ENCODE peak calls at places on chromosomes 16 and 17, in five cellular contexts. One of them, this sample, is unnamed.

GRCh38 chr17:66952681-66953638 is 11.5 kb upstream of the CACNG4 start:
- DNase-seq in IMR-90: no peak
- DNase-seq in ELR: no peak
- DNase-seq in stimulated activated CD4-positive, alpha-beta T cell treated with anti-CD3 and anti-CD28 coated beads, Interleukin-1b, Interleukin-23, amount 100 ng/mL, for 1 hour: no peak
- DNase-seq in GM06990: no peak
- DNase-seq in this sample: no peak

GRCh38 chr17:61904094-61904710 is 23.6 kb downstream of the INTS2 start:
- DNase-seq in IMR-90: no peak
- DNase-seq in ELR: no peak
- DNase-seq in stimulated activated CD4-positive, alpha-beta T cell treated with anti-CD3 and anti-CD28 coated beads, Interleukin-1b, Interleukin-23, amount 100 ng/mL, for 1 hour: no peak
- DNase-seq in GM06990: peak; percentile 12
- DNase-seq in this sample: no peak

GRCh38 chr17:74296548-74296936 is 22.5 kb downstream of the DNAI2 start:
- DNase-seq in IMR-90: peak; percentile 38
- DNase-seq in ELR: peak; percentile 36
- DNase-seq in stimulated activated CD4-positive, alpha-beta T cell treated with anti-CD3 and anti-CD28 coated beads, Interleukin-1b, Interleukin-23, amount 100 ng/mL, for 1 hour: no peak
- DNase-seq in GM06990: no peak
- DNase-seq in this sample: peak; percentile 56

GRCh38 chr16:80060470-80060869 is 459.9 kb upstream of the MAF start:
- DNase-seq in IMR-90: no peak
- DNase-seq in ELR: no peak
- DNase-seq in stimulated activated CD4-positive, alpha-beta T cell treated with anti-CD3 and anti-CD28 coated beads, Interleukin-1b, Interleukin-23, amount 100 ng/mL, for 1 hour: no peak
- DNase-seq in GM06990: no peak
- DNase-seq in this sample: no peak

GRCh38 chr17:39618252-39618913 is 8.4 kb upstream of the PPP1R1B start:
- DNase-seq in IMR-90: no peak
- DNase-seq in ELR: peak; percentile 31
- DNase-seq in stimulated activated CD4-positive, alpha-beta T cell treated with anti-CD3 and anti-CD28 coated beads, Interleukin-1b, Interleukin-23, amount 100 ng/mL, for 1 hour: no peak
- DNase-seq in GM06990: no peak
- DNase-seq in this sample: peak; percentile 17

GRCh38 chr17:1108560-1108809 is 71.3 kb downstream of the ABR start:
- DNase-seq in IMR-90: no peak
- DNase-seq in ELR: peak; percentile 33
- DNase-seq in stimulated activated CD4-positive, alpha-beta T cell treated with anti-CD3 and anti-CD28 coated beads, Interleukin-1b, Interleukin-23, amount 100 ng/mL, for 1 hour: no peak
- DNase-seq in GM06990: no peak
- DNase-seq in this sample: no peak

GRCh38 chr16:57589374-57589773 is 39.1 kb upstream of the ADGRG1 start:
- DNase-seq in IMR-90: no peak
- DNase-seq in ELR: no peak
- DNase-seq in stimulated activated CD4-positive, alpha-beta T cell treated with anti-CD3 and anti-CD28 coated beads, Interleukin-1b, Interleukin-23, amount 100 ng/mL, for 1 hour: no peak
- DNase-seq in GM06990: no peak
- DNase-seq in this sample: no peak

GRCh38 chr17:29078183-29079045 is 35.5 kb downstream of the PIPOX start:
- DNase-seq in IMR-90: peak; percentile 15
- DNase-seq in ELR: no peak
- DNase-seq in stimulated activated CD4-positive, alpha-beta T cell treated with anti-CD3 and anti-CD28 coated beads, Interleukin-1b, Interleukin-23, amount 100 ng/mL, for 1 hour: no peak
- DNase-seq in GM06990: no peak
- DNase-seq in this sample: no peak

GRCh38 chr16:10009691-10010090 is 172.5 kb downstream of the GRIN2A start:
- DNase-seq in IMR-90: no peak
- DNase-seq in ELR: no peak
- DNase-seq in stimulated activated CD4-positive, alpha-beta T cell treated with anti-CD3 and anti-CD28 coated beads, Interleukin-1b, Interleukin-23, amount 100 ng/mL, for 1 hour: no peak
- DNase-seq in GM06990: no peak
- DNase-seq in this sample: no peak

GRCh38 chr17:82793974-82794620 is 42.2 kb downstream of the TBCD start:
- DNase-seq in IMR-90: no peak
- DNase-seq in ELR: no peak
- DNase-seq in stimulated activated CD4-positive, alpha-beta T cell treated with anti-CD3 and anti-CD28 coated beads, Interleukin-1b, Interleukin-23, amount 100 ng/mL, for 1 hour: no peak
- DNase-seq in GM06990: no peak
- DNase-seq in this sample: peak; percentile 25

GRCh38 chr17:41367426-41368075 is 2.1 kb downstream of the KRT33B start:
- DNase-seq in IMR-90: peak; percentile 69
- DNase-seq in ELR: peak; percentile 79
- DNase-seq in stimulated activated CD4-positive, alpha-beta T cell treated with anti-CD3 and anti-CD28 coated beads, Interleukin-1b, Interleukin-23, amount 100 ng/mL, for 1 hour: no peak
- DNase-seq in GM06990: no peak
- DNase-seq in this sample: peak; percentile 34

GRCh38 chr17:17783121-17783824 is 53.5 kb downstream of the SREBF1 start:
- DNase-seq in IMR-90: no peak
- DNase-seq in ELR: peak; percentile 49
- DNase-seq in stimulated activated CD4-positive, alpha-beta T cell treated with anti-CD3 and anti-CD28 coated beads, Interleukin-1b, Interleukin-23, amount 100 ng/mL, for 1 hour: no peak
- DNase-seq in GM06990: peak; percentile 82
- DNase-seq in this sample: peak; percentile 48

GRCh38 chr17:50117202-50118040 is 12.5 kb downstream of the SAMD14 start:
- DNase-seq in IMR-90: peak; percentile 35
- DNase-seq in ELR: peak; percentile 71
- DNase-seq in stimulated activated CD4-positive, alpha-beta T cell treated with anti-CD3 and anti-CD28 coated beads, Interleukin-1b, Interleukin-23, amount 100 ng/mL, for 1 hour: no peak
- DNase-seq in GM06990: peak; percentile 75
- DNase-seq in this sample: peak; percentile 56

GRCh38 chr16:83996481-83997252 is 28.6 kb downstream of the NECAB2 start:
- DNase-seq in IMR-90: no peak
- DNase-seq in ELR: peak; percentile 39
- DNase-seq in stimulated activated CD4-positive, alpha-beta T cell treated with anti-CD3 and anti-CD28 coated beads, Interleukin-1b, Interleukin-23, amount 100 ng/mL, for 1 hour: no peak
- DNase-seq in GM06990: no peak
- DNase-seq in this sample: no peak

GRCh38 chr16:9123871-9124270 is 32.4 kb downstream of the HAPSTR1 start:
- DNase-seq in IMR-90: no peak
- DNase-seq in ELR: no peak
- DNase-seq in stimulated activated CD4-positive, alpha-beta T cell treated with anti-CD3 and anti-CD28 coated beads, Interleukin-1b, Interleukin-23, amount 100 ng/mL, for 1 hour: no peak
- DNase-seq in GM06990: peak; percentile 36
- DNase-seq in this sample: no peak

GRCh38 chr16:81107506-81107905 is 11.3 kb upstream of the GCSH start:
- DNase-seq in IMR-90: no peak
- DNase-seq in ELR: no peak
- DNase-seq in stimulated activated CD4-positive, alpha-beta T cell treated with anti-CD3 and anti-CD28 coated beads, Interleukin-1b, Interleukin-23, amount 100 ng/mL, for 1 hour: no peak
- DNase-seq in GM06990: no peak
- DNase-seq in this sample: no peak

GRCh38 chr16:11345040-11345862 is at the start of gene RMI2:
- DNase-seq in IMR-90: peak; percentile 93
- DNase-seq in ELR: peak; percentile 96
- DNase-seq in stimulated activated CD4-positive, alpha-beta T cell treated with anti-CD3 and anti-CD28 coated beads, Interleukin-1b, Interleukin-23, amount 100 ng/mL, for 1 hour: peak; percentile 86
- DNase-seq in GM06990: peak; percentile 94
- DNase-seq in this sample: peak; percentile 96